ENCODE peak calls at places on chromosomes 13 and 19, in six cellular contexts. I, X, L, Q, H and C are unnamed samples.

GRCh38 chr13:58134012-58134411 is 502.5 kb downstream of the PCDH17 start:
- DNase-seq in I (no peak), X (no peak), L (no peak), Q (no peak), H (no peak), C (no peak)

GRCh38 chr19:4547303-4548237 is 7.7 kb upstream of the LRG1 start:
- DNase-seq in I (no peak), X (peak; percentile 70), L (peak; percentile 45), Q (no peak), H (no peak), C (peak; percentile 54)

GRCh38 chr19:4877753-4878490 is 10.5 kb upstream of the PLIN3 start:
- DNase-seq in I (no peak), X (peak; percentile 84), L (no peak), Q (peak; percentile 77), H (no peak), C (peak; percentile 22)

GRCh38 chr13:23433171-23434153 is at the start of gene SACS:
- DNase-seq in I (peak; percentile 31), X (peak; percentile 82), L (peak; percentile 46), Q (peak; percentile 37), H (no peak), C (no peak)

GRCh38 chr13:94481966-94482365 is 2.5 kb upstream of the DCT start:
- DNase-seq in I (peak; percentile 35), X (no peak), L (no peak), Q (peak; percentile 44), H (no peak), C (peak; percentile 68)

GRCh38 chr13:70107498-70108271 is at the start of gene ATXN8OS:
- DNase-seq in I (peak; percentile 4), X (peak; percentile 50), L (no peak), Q (no peak), H (no peak), C (no peak)

GRCh38 chr19:11421607-11422098 is 2.5 kb upstream of the RGL3 start:
- DNase-seq in I (no peak), X (peak; percentile 93), L (peak; percentile 24), Q (peak; percentile 72), H (peak; percentile 44), C (no peak)

GRCh38 chr13:97588993-97589392 is 155.0 kb downstream of the RAP2A start:
- DNase-seq in I (no peak), X (no peak), L (no peak), Q (no peak), H (no peak), C (peak; percentile 27)

GRCh38 chr19:43564800-43565199 is 10.5 kb downstream of the XRCC1 start:
- DNase-seq in I (no peak), X (no peak), L (no peak), Q (no peak), H (no peak), C (no peak)

GRCh38 chr19:49999371-50000010 is 25.7 kb downstream of the VRK3 start:
- DNase-seq in I (no peak), X (no peak), L (no peak), Q (peak; percentile 41), H (no peak), C (no peak)

GRCh38 chr19:54335164-54335563 is 3.8 kb downstream of the LILRA4 start:
- DNase-seq in I (no peak), X (peak; percentile 45), L (no peak), Q (no peak), H (no peak), C (no peak)

GRCh38 chr13:75628811-75629210 is 7.3 kb upstream of the LMO7 start:
- DNase-seq in I (no peak), X (no peak), L (no peak), Q (no peak), H (no peak), C (no peak)

GRCh38 chr19:7216373-7216902 is 77.8 kb downstream of the INSR start:
- DNase-seq in I (no peak), X (no peak), L (no peak), Q (no peak), H (peak; percentile 13), C (no peak)

GRCh38 chr19:33204136-33204973 is 10.2 kb downstream of the LRP3 start:
- DNase-seq in I (no peak), X (peak; percentile 54), L (no peak), Q (no peak), H (no peak), C (no peak)

GRCh38 chr19:58450836-58451357 is 525 bp upstream of the ZNF324B start:
- DNase-seq in I (no peak), X (no peak), L (no peak), Q (no peak), H (no peak), C (peak; percentile 44)

GRCh38 chr19:20503536-20503935 is 62.0 kb downstream of the ZNF737 start:
- DNase-seq in I (peak; percentile 46), X (no peak), L (no peak), Q (no peak), H (no peak), C (peak; percentile 60)

GRCh38 chr19:48963371-48964204 is 1.5 kb upstream of the FTL start:
- DNase-seq in I (no peak), X (peak; percentile 94), L (peak; percentile 92), Q (peak; percentile 84), H (peak; percentile 67), C (peak; percentile 54)

GRCh38 chr19:44796701-44797115 is 12.2 kb upstream of the BCAM start:
- DNase-seq in I (no peak), X (peak; percentile 77), L (no peak), Q (peak; percentile 66), H (no peak), C (no peak)

GRCh38 chr19:50649433-50650391 is at the start of gene C19orf81:
- DNase-seq in I (no peak), X (peak; percentile 87), L (peak; percentile 48), Q (no peak), H (no peak), C (peak; percentile 11)

GRCh38 chr19:35551091-35551810 is 5.8 kb downstream of the TMEM147 start:
- DNase-seq in I (no peak), X (no peak), L (no peak), Q (no peak), H (no peak), C (no peak)

GRCh38 chr13:89066868-89067466 is 1395.8 kb downstream of the SLITRK5 start:
- DNase-seq in I (peak; percentile 19), X (peak; percentile 4), L (peak; percentile 61), Q (no peak), H (no peak), C (peak; percentile 79)

GRCh38 chr19:400976-401835 is 7.7 kb downstream of the C2CD4C start:
- DNase-seq in I (no peak), X (peak; percentile 60), L (no peak), Q (peak; percentile 19), H (no peak), C (no peak)

GRCh38 chr19:41403181-41403970 is 5.8 kb downstream of the BCKDHA start:
- DNase-seq in I (no peak), X (no peak), L (no peak), Q (no peak), H (no peak), C (no peak)

GRCh38 chr19:55546822-55547614 is 1.7 kb upstream of the SBK3 start:
- DNase-seq in I (peak; percentile 26), X (peak; percentile 65), L (no peak), Q (peak; percentile 91), H (no peak), C (peak; percentile 59)

GRCh38 chr19:46788968-46789338 is 559 bp upstream of the SLC1A5 start:
- DNase-seq in I (no peak), X (no peak), L (no peak), Q (no peak), H (no peak), C (no peak)

GRCh38 chr13:50809133-50810090 is 34.1 kb downstream of the DLEU7 start:
- DNase-seq in I (no peak), X (no peak), L (no peak), Q (no peak), H (no peak), C (no peak)

GRCh38 chr19:30356951-30357579 is 15.1 kb upstream of the ZNF536 start:
- DNase-seq in I (no peak), X (no peak), L (no peak), Q (no peak), H (no peak), C (no peak)

GRCh38 chr19:45158503-45159026 is 2.2 kb downstream of the NKPD1 start:
- DNase-seq in I (no peak), X (peak; percentile 57), L (no peak), Q (no peak), H (no peak), C (no peak)

GRCh38 chr19:45424191-45425058 is 708 bp upstream of the ERCC1 start:
- DNase-seq in I (peak; percentile 97), X (peak; percentile 81), L (peak; percentile 78), Q (peak; percentile 71), H (peak; percentile 36), C (peak; percentile 98)

GRCh38 chr13:23849670-23850069 is 39.5 kb downstream of the MIPEP start:
- DNase-seq in I (no peak), X (no peak), L (no peak), Q (no peak), H (no peak), C (no peak)

GRCh38 chr19:3949997-3950859 is 17.4 kb downstream of the NMRK2 start:
- DNase-seq in I (no peak), X (peak; percentile 68), L (no peak), Q (no peak), H (no peak), C (no peak)

GRCh38 chr19:42816901-42817300 is 51.4 kb upstream of the PSG8 start:
- DNase-seq in I (no peak), X (no peak), L (no peak), Q (no peak), H (no peak), C (no peak)

GRCh38 chr19:49340865-49341718 is 5.9 kb downstream of the CD37 start:
- DNase-seq in I (no peak), X (no peak), L (no peak), Q (no peak), H (no peak), C (no peak)

GRCh38 chr13:23378009-23378632 is 55.4 kb downstream of the SACS start:
- DNase-seq in I (peak; percentile 88), X (peak; percentile 23), L (no peak), Q (no peak), H (peak; percentile 54), C (peak; percentile 92)

GRCh38 chr13:111621164-111621563 is 300.7 kb downstream of the TEX29 start:
- DNase-seq in I (no peak), X (no peak), L (no peak), Q (no peak), H (no peak), C (no peak)

GRCh38 chr19:1355974-1356865 is 27.5 kb upstream of the NDUFS7 start:
- DNase-seq in I (no peak), X (no peak), L (no peak), Q (no peak), H (no peak), C (no peak)

GRCh38 chr19:50537769-50538230 is 24.1 kb upstream of the ASPDH start:
- DNase-seq in I (peak; percentile 58), X (peak; percentile 98), L (peak; percentile 88), Q (peak; percentile 89), H (peak; percentile 65), C (peak; percentile 73)

GRCh38 chr19:35417278-35417677 is 30.8 kb upstream of the FFAR2 start:
- DNase-seq in I (no peak), X (no peak), L (no peak), Q (no peak), H (no peak), C (no peak)

GRCh38 chr13:114203536-114203935 is 24.5 kb downstream of the CFAP97D2 start:
- DNase-seq in I (peak; percentile 60), X (no peak), L (no peak), Q (no peak), H (peak; percentile 38), C (no peak)

GRCh38 chr13:113860579-113861432 is 3.1 kb downstream of the GAS6 start:
- DNase-seq in I (no peak), X (peak; percentile 94), L (peak; percentile 91), Q (no peak), H (no peak), C (no peak)